ENCODE peak calls at places on chromosome 13, in five cellular contexts. M is GDM1; R is NCI-H510A treated with DMSO at 0.1 percent for 48 hours; O is omental fat pad; B is stimulated activated CD8-positive, alpha-beta memory T cell treated with anti-CD3 and anti-CD28 coated beads, Interleukin-4, amount 100 ng/mL, for 24 hours. L is an unnamed sample.
A peak's percentile ranks its signal among the peaks of the same experiment; 100 is the strongest.

GRCh38 chr13:83150616-83151307 is 731.5 kb downstream of the SLITRK1 start:
- DNase-seq in M (no peak), R (no peak), O (no peak), B (no peak), L (no peak)

GRCh38 chr13:33108620-33109019 is 92.4 kb downstream of the KL start:
- DNase-seq in M (no peak), R (no peak), O (no peak), B (no peak), L (no peak)

GRCh38 chr13:111886217-111886945 is 180.6 kb upstream of the SOX1 start:
- DNase-seq in M (no peak), R (no peak), O (no peak), B (no peak), L (no peak)

GRCh38 chr13:60981407-60981806 is 434.2 kb downstream of the PCDH20 start:
- DNase-seq in M (no peak), R (no peak), O (no peak), B (no peak), L (no peak)

GRCh38 chr13:102696465-102696864 is 1.6 kb upstream of the METTL21C start:
- DNase-seq in M (no peak), R (no peak), O (no peak), B (no peak), L (no peak)

GRCh38 chr13:98443329-98443728 is 133.6 kb downstream of the STK24 start:
- DNase-seq in M (no peak), R (no peak), O (no peak), B (no peak), L (no peak)

GRCh38 chr13:114021464-114022308 is 47.8 kb upstream of the C13orf46 start:
- DNase-seq in M (no peak), R (no peak), O (no peak), B (no peak), L (no peak)

GRCh38 chr13:32639502-32640105 is 53.4 kb downstream of the PDS5B start:
- DNase-seq in M (peak; percentile 64), R (peak; percentile 6), O (no peak), B (no peak), L (peak; percentile 83)

GRCh38 chr13:70310720-70311119 is 202.5 kb upstream of the KLHL1 start:
- DNase-seq in M (no peak), R (peak; percentile 55), O (no peak), B (no peak), L (peak; percentile 42)

GRCh38 chr13:58855283-58855682 is 1223.7 kb downstream of the PCDH17 start:
- DNase-seq in M (no peak), R (no peak), O (no peak), B (no peak), L (no peak)

GRCh38 chr13:32624441-32624840 is 38.2 kb downstream of the PDS5B start:
- DNase-seq in M (no peak), R (no peak), O (no peak), B (no peak), L (no peak)

GRCh38 chr13:109336730-109337129 is 449.7 kb downstream of the IRS2 start:
- DNase-seq in M (no peak), R (no peak), O (no peak), B (no peak), L (no peak)

GRCh38 chr13:74452176-74452575 is 318.0 kb upstream of the KLF12 start:
- DNase-seq in M (no peak), R (no peak), O (no peak), B (no peak), L (no peak)

GRCh38 chr13:27283906-27284523 is 13.4 kb downstream of the RASL11A start:
- DNase-seq in M (no peak), R (peak; percentile 26), O (no peak), B (no peak), L (peak; percentile 48)

GRCh38 chr13:33180009-33180804 is 105.3 kb downstream of the STARD13 start:
- DNase-seq in M (no peak), R (peak; percentile 17), O (no peak), B (no peak), L (no peak)

GRCh38 chr13:54433511-54434206 is 1405.0 kb downstream of the OLFM4 start:
- DNase-seq in M (no peak), R (peak; percentile 83), O (no peak), B (no peak), L (no peak)

GRCh38 chr13:87779451-87779850 is 108.3 kb downstream of the SLITRK5 start:
- DNase-seq in M (no peak), R (no peak), O (no peak), B (no peak), L (no peak)

GRCh38 chr13:21683034-21683733 is 12.3 kb downstream of the FGF9 start:
- DNase-seq in M (no peak), R (no peak), O (no peak), B (no peak), L (no peak)

GRCh38 chr13:86562876-86563275 is 763.7 kb upstream of the SLITRK6 start:
- DNase-seq in M (no peak), R (no peak), O (no peak), B (no peak), L (no peak)

GRCh38 chr13:35760678-35761308 is 284.3 kb upstream of the MAB21L1 start:
- DNase-seq in M (no peak), R (peak; percentile 20), O (no peak), B (no peak), L (no peak)

GRCh38 chr13:52706074-52706473 is 33.5 kb downstream of the CNMD start:
- DNase-seq in M (no peak), R (no peak), O (no peak), B (no peak), L (no peak)

GRCh38 chr13:24626449-24626848 is 53.8 kb upstream of the ATP12A start:
- DNase-seq in M (no peak), R (no peak), O (no peak), B (no peak), L (no peak)

GRCh38 chr13:33195693-33196464 is 89.7 kb downstream of the STARD13 start:
- DNase-seq in M (no peak), R (no peak), O (no peak), B (no peak), L (no peak)

GRCh38 chr13:43831088-43831487 is 44.3 kb upstream of the ENOX1 start:
- DNase-seq in M (no peak), R (no peak), O (no peak), B (no peak), L (no peak)

GRCh38 chr13:96707146-96707545 is 287.1 kb downstream of the OXGR1 start:
- DNase-seq in M (no peak), R (no peak), O (no peak), B (no peak), L (no peak)

GRCh38 chr13:23889598-23890224 is 511 bp upstream of the MIPEP start:
- DNase-seq in M (no peak), R (no peak), O (no peak), B (no peak), L (no peak)

GRCh38 chr13:78061806-78062205 is 143.2 kb upstream of the EDNRB start:
- DNase-seq in M (no peak), R (no peak), O (no peak), B (no peak), L (no peak)

GRCh38 chr13:30792257-30793000 is 57.1 kb downstream of the ALOX5AP start:
- DNase-seq in M (no peak), R (no peak), O (no peak), B (no peak), L (no peak)

GRCh38 chr13:36347826-36348225 is 1.6 kb upstream of the SPART start:
- DNase-seq in M (no peak), R (no peak), O (no peak), B (no peak), L (peak; percentile 53)

GRCh38 chr13:39506559-39507390 is 96.2 kb downstream of the LHFPL6 start:
- DNase-seq in M (no peak), R (no peak), O (no peak), B (no peak), L (no peak)

GRCh38 chr13:78604782-78605611 is 1.6 kb upstream of the POU4F1 start:
- DNase-seq in M (no peak), R (no peak), O (no peak), B (no peak), L (no peak)

GRCh38 chr13:76387561-76387960 is 498.6 kb downstream of the KCTD12 start:
- DNase-seq in M (no peak), R (no peak), O (no peak), B (no peak), L (no peak)

GRCh38 chr13:104140557-104140956 is 1074.3 kb upstream of the SLC10A2 start:
- DNase-seq in M (no peak), R (no peak), O (no peak), B (no peak), L (no peak)

L was measured in AML-193.